ENCODE peak calls at places on chromosomes 12 and 14, in six cellular contexts. O is T follicular helper cell; H is stimulated activated CD8-positive, alpha-beta memory T cell treated with anti-CD3 and anti-CD28 coated beads, Interleukin-7, amount 100 ng/mL, for 1 hour; J is endothelial cell; Z is astrocyte of the spinal cord; L is GM12865. K is an unnamed sample.

GRCh38 chr14:105120056-105120455 is 48.5 kb downstream of the JAG2 start:
- DNase-seq in O (no peak), H (no peak), J (no peak), Z (no peak), L (no peak), K (no peak)

GRCh38 chr14:104724407-104724980 is 465 bp downstream of the ADSS1 start:
- DNase-seq in O (no peak), H (no peak), J (no peak), Z (no peak), L (no peak), K (no peak)

GRCh38 chr12:69442894-69443293 is 27.3 kb upstream of the FRS2 start:
- DNase-seq in O (no peak), H (no peak), J (no peak), Z (peak; percentile 72), L (no peak), K (peak; percentile 53)

GRCh38 chr14:88545256-88545655 is 9.6 kb downstream of the PTPN21 start:
- DNase-seq in O (no peak), H (no peak), J (no peak), Z (no peak), L (no peak), K (no peak)

GRCh38 chr14:64801800-64802199 is 77.9 kb downstream of the SPTB start:
- DNase-seq in O (no peak), H (no peak), J (peak; percentile 53), Z (peak; percentile 20), L (peak; percentile 11), K (no peak)

GRCh38 chr12:51823875-51824565 is 24.5 kb downstream of the FIGNL2 start:
- DNase-seq in O (no peak), H (no peak), J (peak; percentile 40), Z (peak; percentile 54), L (peak; percentile 37), K (peak; percentile 61)

GRCh38 chr12:44377443-44378160 is 498.5 kb downstream of the NELL2 start:
- DNase-seq in O (no peak), H (no peak), J (no peak), Z (no peak), L (no peak), K (no peak)

GRCh38 chr14:97655169-97655948 is 858.2 kb downstream of the VRK1 start:
- DNase-seq in O (no peak), H (no peak), J (no peak), Z (no peak), L (no peak), K (no peak)

GRCh38 chr12:111766608-111767361 is at the start of gene ALDH2:
- DNase-seq in O (peak; percentile 0), H (no peak), J (peak; percentile 80), Z (peak; percentile 56), L (peak; percentile 61), K (no peak)

GRCh38 chr12:101042211-101042610 is 167.8 kb downstream of the SLC5A8 start:
- DNase-seq in O (no peak), H (no peak), J (no peak), Z (no peak), L (no peak), K (no peak)

GRCh38 chr12:80291108-80291754 is 152.8 kb upstream of the PTPRQ start:
- DNase-seq in O (no peak), H (no peak), J (no peak), Z (no peak), L (peak; percentile 11), K (no peak)

GRCh38 chr12:112998997-112999767 is 20.9 kb downstream of the OAS2 start:
- DNase-seq in O (no peak), H (no peak), J (no peak), Z (no peak), L (peak; percentile 82), K (no peak)

GRCh38 chr12:100733817-100734593 is 60.6 kb upstream of the ANO4 start:
- DNase-seq in O (no peak), H (no peak), J (peak; percentile 20), Z (peak; percentile 53), L (peak; percentile 53), K (peak; percentile 33)

GRCh38 chr12:67447180-67447579 is 178.0 kb downstream of the CAND1 start:
- DNase-seq in O (no peak), H (no peak), J (no peak), Z (no peak), L (no peak), K (no peak)

GRCh38 chr12:121232163-121232562 is 22.2 kb downstream of the P2RX4 start:
- DNase-seq in O (no peak), H (no peak), J (no peak), Z (no peak), L (no peak), K (no peak)

GRCh38 chr12:105233045-105233905 is 2.7 kb downstream of the APPL2 start:
- DNase-seq in O (no peak), H (no peak), J (no peak), Z (no peak), L (no peak), K (no peak)

GRCh38 chr12:52413787-52414345 is 7.7 kb upstream of the KRT82 start:
- DNase-seq in O (no peak), H (no peak), J (no peak), Z (no peak), L (no peak), K (no peak)

GRCh38 chr14:58488550-58488949 is 61.0 kb downstream of the KIAA0586 start:
- DNase-seq in O (no peak), H (no peak), J (peak; percentile 14), Z (peak; percentile 48), L (peak; percentile 31), K (peak; percentile 23)

GRCh38 chr12:19912996-19913395 is 455.3 kb upstream of the PDE3A start:
- DNase-seq in O (no peak), H (no peak), J (no peak), Z (no peak), L (no peak), K (no peak)

GRCh38 chr12:21697829-21698630 is 40.4 kb upstream of the LDHB start:
- DNase-seq in O (no peak), H (no peak), J (no peak), Z (peak; percentile 41), L (peak; percentile 20), K (peak; percentile 29)

GRCh38 chr14:22651586-22651985 is 7.4 kb upstream of the OR6J1 start:
- DNase-seq in O (no peak), H (no peak), J (no peak), Z (no peak), L (no peak), K (no peak)

GRCh38 chr12:132481345-132481744 is 8.6 kb upstream of the FBRSL1 start:
- DNase-seq in O (no peak), H (no peak), J (no peak), Z (no peak), L (no peak), K (no peak)

GRCh38 chr12:27331299-27331926 is 1.2 kb upstream of the BMAL2 start:
- DNase-seq in O (no peak), H (no peak), J (no peak), Z (peak; percentile 96), L (peak; percentile 87), K (peak; percentile 89)

GRCh38 chr14:89138846-89139245 is 278.2 kb downstream of the FOXN3 start:
- DNase-seq in O (no peak), H (no peak), J (no peak), Z (peak; percentile 32), L (no peak), K (no peak)

K was measured in A172.